ENCODE peak calls at places on chromosomes 1 and 21, in four cellular contexts. G is naive thymus-derived CD8-positive, alpha-beta T cell; C is T47D; E is activated T-helper 1 cell treated with anti-CD3 and anti-CD28 coated beads, Interleukin-2, amount 50 U/mL, for 16 hours. X is an unnamed sample.

GRCh38 chr1:77768006-77768405 is 8.4 kb upstream of the USP33 start:
- DNase-seq in G (no peak), C (no peak), E (no peak), X (no peak)

GRCh38 chr1:115322631-115323030 is 15.4 kb downstream of the NGF start:
- DNase-seq in G (no peak), C (no peak), E (no peak), X (no peak)

GRCh38 chr1:47031059-47031458 is 7.6 kb downstream of the CYP4X1 start:
- DNase-seq in G (no peak), C (no peak), E (no peak), X (no peak)

GRCh38 chr21:41217656-41218380 is 49.9 kb downstream of the BACE2 start:
- DNase-seq in G (no peak), C (no peak), E (no peak), X (no peak)

GRCh38 chr1:78177708-78178270 is 132.0 kb downstream of the GIPC2 start:
- DNase-seq in G (no peak), C (no peak), E (no peak), X (no peak)

GRCh38 chr1:29679316-29679715 is 443.0 kb downstream of the PTPRU start:
- DNase-seq in G (no peak), C (no peak), E (no peak), X (no peak)

GRCh38 chr1:16989676-16990391 is 9.4 kb upstream of the MFAP2 start:
- DNase-seq in G (no peak), C (no peak), E (no peak), X (no peak)

GRCh38 chr21:15730484-15731242 is 881 bp downstream of the USP25 start:
- DNase-seq in G (no peak), C (no peak), E (peak), X (no peak)

GRCh38 chr1:21368514-21369289 is 71.2 kb upstream of the NBPF3 start:
- DNase-seq in G (peak), C (peak), E (peak), X (peak)

GRCh38 chr1:167473761-167474160 is 44.6 kb downstream of the CD247 start:
- DNase-seq in G (peak), C (no peak), E (no peak), X (no peak)

GRCh38 chr1:63888984-63889383 is 115.2 kb downstream of the ROR1 start:
- DNase-seq in G (no peak), C (no peak), E (no peak), X (no peak)

GRCh38 chr1:89884718-89885596 is 64.1 kb downstream of the LRRC8D start:
- DNase-seq in G (no peak), C (no peak), E (no peak), X (no peak)

GRCh38 chr1:108125312-108126138 is 74.6 kb downstream of the SLC25A24 start:
- DNase-seq in G (peak), C (peak), E (peak), X (peak)

GRCh38 chr1:7810395-7810794 is 26.3 kb downstream of the PER3 start:
- DNase-seq in G (no peak), C (no peak), E (no peak), X (no peak)

GRCh38 chr1:66282343-66282852 is 251.6 kb upstream of the SGIP1 start:
- DNase-seq in G (peak), C (no peak), E (peak), X (peak)

GRCh38 chr1:37890378-37891014 is 31.1 kb upstream of the MTF1 start:
- DNase-seq in G (peak), C (no peak), E (no peak), X (peak)

GRCh38 chr1:65535981-65536380 is 115.5 kb downstream of the LEPR start:
- DNase-seq in G (no peak), C (no peak), E (no peak), X (no peak)

GRCh38 chr1:185446131-185446530 is 129.1 kb upstream of the IVNS1ABP start:
- DNase-seq in G (no peak), C (no peak), E (no peak), X (no peak)

GRCh38 chr1:3219005-3219724 is 150.2 kb downstream of the PRDM16 start:
- DNase-seq in G (no peak), C (peak), E (no peak), X (no peak)

GRCh38 chr1:202505356-202505755 is 156.9 kb downstream of the PPP1R12B start:
- DNase-seq in G (no peak), C (no peak), E (no peak), X (no peak)

GRCh38 chr1:38455829-38456563 is 403.6 kb downstream of the RRAGC start:
- DNase-seq in G (no peak), C (no peak), E (no peak), X (no peak)

GRCh38 chr1:41906977-41907376 is 11.7 kb downstream of the HIVEP3 start:
- DNase-seq in G (no peak), C (no peak), E (no peak), X (no peak)

GRCh38 chr1:183734600-183735036 is 70.3 kb upstream of the RGL1 start:
- DNase-seq in G (no peak), C (no peak), E (no peak), X (no peak)

GRCh38 chr21:44927587-44928461 is 7.1 kb upstream of the ITGB2 start:
- DNase-seq in G (peak), C (peak), E (peak), X (peak)

GRCh38 chr21:36661511-36662309 is 37.2 kb upstream of the SIM2 start:
- DNase-seq in G (no peak), C (peak), E (no peak), X (no peak)

GRCh38 chr1:179550753-179551682 is 24.7 kb downstream of the NPHS2 start:
- DNase-seq in G (no peak), C (no peak), E (no peak), X (peak)

GRCh38 chr21:34620084-34620665 is 5.3 kb upstream of the RCAN1 start:
- DNase-seq in G (no peak), C (no peak), E (no peak), X (no peak)

GRCh38 chr21:34845521-34846213 is 176.9 kb downstream of the CLIC6 start:
- DNase-seq in G (no peak), C (peak), E (peak), X (no peak)

GRCh38 chr1:154891452-154891851 is 21.4 kb upstream of the KCNN3 start:
- DNase-seq in G (no peak), C (no peak), E (no peak), X (no peak)

GRCh38 chr1:78839704-78840277 is 166.7 kb downstream of the ADGRL4 start:
- DNase-seq in G (peak), C (peak), E (no peak), X (peak)

GRCh38 chr1:172845865-172846264 is 187.0 kb downstream of the FASLG start:
- DNase-seq in G (no peak), C (no peak), E (no peak), X (no peak)

GRCh38 chr1:180234369-180235076 is 4.5 kb downstream of the LHX4 start:
- DNase-seq in G (no peak), C (no peak), E (no peak), X (no peak)

GRCh38 chr1:217561446-217561845 is 69.4 kb downstream of the GPATCH2 start:
- DNase-seq in G (no peak), C (no peak), E (no peak), X (no peak)

GRCh38 chr1:215344534-215344933 is 222.6 kb upstream of the KCTD3 start:
- DNase-seq in G (no peak), C (no peak), E (no peak), X (no peak)

X was measured in Karpas-422.